ENCODE peak calls at places on chromosomes 4 and X, in eight cellular contexts. G is RWPE1; M is heart right ventricle; F is stimulated activated CD8-positive, alpha-beta memory T cell treated with anti-CD3 and anti-CD28 coated beads, Interleukin-15, amount 100 ng/mL, for 48 hours; C is ecto neural progenitor cell; K is activated effector memory CD4-positive, alpha-beta T cell treated with Interleukin-2 at 50 U/mL for 16 hours; V is GDM1; E is M059J. B is an unnamed sample.

GRCh38 chr4:147088141-147088540 is 142.5 kb upstream of the TTC29 start:
- DNase-seq in E (no peak), V (no peak), M (no peak), G (no peak), F (no peak), C (no peak), K (no peak), B (no peak)

GRCh38 chrX:18649498-18649951 is 22.4 kb downstream of the RS1 start:
- DNase-seq in F (no peak), M (no peak), G (no peak), E (no peak), C (no peak), V (no peak), K (no peak), B (no peak)

GRCh38 chrX:139192386-139192961 is 338.1 kb upstream of the F9 start:
- DNase-seq in F (no peak), G (no peak), K (no peak), V (no peak), C (no peak), M (no peak), E (peak), B (no peak)

GRCh38 chr4:108008721-108009120 is 19.0 kb downstream of the HADH start:
- DNase-seq in F (no peak), E (peak), M (no peak), G (peak), C (no peak), V (no peak), K (no peak), B (no peak)

GRCh38 chr4:152100378-152101201 is 339.8 kb upstream of the GATB start:
- DNase-seq in M (no peak), E (peak), K (peak), C (no peak), G (peak), V (no peak), F (peak), B (no peak)

GRCh38 chr4:89939464-89939863 is 44.8 kb downstream of the MMRN1 start:
- DNase-seq in M (no peak), F (no peak), C (no peak), V (no peak), G (no peak), E (no peak), K (no peak), B (no peak)

GRCh38 chr4:55297346-55297745 is 48.7 kb upstream of the SRD5A3 start:
- DNase-seq in G (peak), K (no peak), C (no peak), M (no peak), V (no peak), E (no peak), F (no peak), B (no peak)

GRCh38 chr4:100206850-100207249 is 16.6 kb upstream of the DDIT4L start:
- DNase-seq in F (no peak), E (no peak), C (no peak), M (no peak), K (no peak), V (no peak), G (no peak), B (no peak)

GRCh38 chrX:109390556-109390955 is 91.3 kb downstream of the GUCY2F start:
- DNase-seq in F (no peak), G (peak), C (no peak), M (no peak), V (no peak), K (no peak), E (no peak), B (no peak)

GRCh38 chrX:29687687-29688086 is 527.7 kb upstream of the MAGEB2 start:
- DNase-seq in G (peak), K (no peak), E (peak), V (no peak), C (no peak), M (no peak), F (no peak), B (no peak)

GRCh38 chr4:84535901-84536300 is 36.8 kb upstream of the NKX6-1 start:
- DNase-seq in K (no peak), C (no peak), M (no peak), E (no peak), G (no peak), F (no peak), V (no peak), B (no peak)

GRCh38 chrX:110394653-110395052 is 36.0 kb downstream of the RTL9 start:
- DNase-seq in M (no peak), K (no peak), G (peak), E (peak), C (no peak), V (no peak), F (no peak), B (no peak)

GRCh38 chr4:75172551-75172950 is 239.6 kb downstream of the PARM1 start:
- DNase-seq in K (no peak), E (no peak), F (no peak), C (no peak), M (no peak), G (no peak), V (no peak), B (no peak)

GRCh38 chr4:188941524-188942109 is 802.4 kb downstream of the TRIML1 start:
- DNase-seq in E (peak), F (no peak), M (no peak), C (no peak), V (no peak), G (peak), K (no peak), B (no peak)

GRCh38 chrX:33211356-33212254 is at the start of gene DMD:
- DNase-seq in E (no peak), G (peak), C (no peak), F (no peak), V (no peak), M (peak), K (no peak), B (no peak)

GRCh38 chr4:70874268-70875156 is 27.7 kb upstream of the MOB1B start:
- DNase-seq in M (no peak), G (no peak), K (no peak), C (no peak), F (no peak), V (no peak), E (no peak), B (no peak)

GRCh38 chr4:58188313-58188712 is 1078.1 kb upstream of the IGFBP7 start:
- DNase-seq in M (no peak), F (no peak), E (no peak), G (no peak), C (no peak), K (no peak), V (no peak), B (no peak)

GRCh38 chr4:113683143-113683542 is 78.4 kb downstream of the CAMK2D start:
- DNase-seq in F (peak), E (no peak), C (no peak), G (no peak), K (peak), M (no peak), V (no peak), B (no peak)

GRCh38 chr4:6011271-6011671 is 7.0 kb downstream of the C4orf50 start:
- DNase-seq in E (no peak), F (no peak), V (no peak), M (no peak), G (no peak), C (no peak), K (no peak), B (no peak)

GRCh38 chr4:46124773-46125172 is 919 bp upstream of the GABRG1 start:
- DNase-seq in K (no peak), C (peak), F (no peak), E (no peak), G (no peak), V (no peak), M (no peak), B (peak)

GRCh38 chr4:128768373-128768996 is 41.0 kb upstream of the JADE1 start:
- DNase-seq in G (no peak), M (no peak), V (no peak), E (peak), K (no peak), C (no peak), F (no peak), B (no peak)

GRCh38 chr4:138802499-138802898 is 213.1 kb upstream of the NOCT start:
- DNase-seq in M (no peak), K (no peak), C (no peak), G (no peak), V (no peak), E (no peak), F (no peak), B (no peak)

GRCh38 chrX:129634541-129634940 is 20.2 kb downstream of the APLN start:
- DNase-seq in V (no peak), K (no peak), G (no peak), M (no peak), E (peak), F (no peak), C (peak), B (peak)

GRCh38 chr4:15438939-15439524 is 11.2 kb downstream of the C1QTNF7 start:
- DNase-seq in G (no peak), V (no peak), K (no peak), F (no peak), E (peak), C (no peak), M (no peak), B (no peak)

GRCh38 chrX:47618923-47619485 is 653 bp downstream of the SYN1 start:
- DNase-seq in V (no peak), K (no peak), M (no peak), G (no peak), C (no peak), E (no peak), F (no peak), B (peak)

GRCh38 chrX:65871671-65872311 is 168.1 kb downstream of the VSIG4 start:
- DNase-seq in E (peak), F (no peak), M (no peak), V (peak), G (peak), K (no peak), C (peak), B (no peak)

GRCh38 chr4:66572949-66573348 is 902.7 kb upstream of the EPHA5 start:
- DNase-seq in C (no peak), G (peak), M (no peak), E (peak), V (no peak), K (no peak), F (no peak), B (no peak)

GRCh38 chr4:123662827-123663226 is 266.2 kb downstream of the SPRY1 start:
- DNase-seq in C (no peak), M (no peak), F (no peak), E (no peak), K (no peak), G (no peak), V (no peak), B (no peak)

GRCh38 chr4:149999485-150000074 is 78.7 kb upstream of the DCLK2 start:
- DNase-seq in F (no peak), V (peak), E (peak), G (peak), M (no peak), C (no peak), K (no peak), B (no peak)

GRCh38 chr4:72791054-72791453 is 222.0 kb upstream of the ADAMTS3 start:
- DNase-seq in M (no peak), V (no peak), F (no peak), E (no peak), G (no peak), K (no peak), C (no peak), B (no peak)

GRCh38 chr4:114277690-114278089 is 298.2 kb upstream of the ARSJ start:
- DNase-seq in K (no peak), M (no peak), F (no peak), C (no peak), E (peak), G (no peak), V (no peak), B (no peak)

GRCh38 chrX:56727531-56727930 is 1.5 kb upstream of the NBDY start:
- DNase-seq in F (no peak), C (no peak), E (no peak), G (no peak), K (no peak), M (no peak), V (no peak), B (no peak)

GRCh38 chr4:174217273-174218126 is 66.0 kb downstream of the FBXO8 start:
- DNase-seq in V (no peak), G (no peak), F (no peak), M (peak), C (no peak), E (peak), K (no peak), B (no peak)

GRCh38 chrX:109125304-109125703 is 356.6 kb downstream of the GUCY2F start:
- DNase-seq in F (no peak), K (no peak), V (no peak), E (no peak), M (no peak), C (no peak), G (no peak), B (no peak)

GRCh38 chr4:87835732-87836131 is 3.0 kb downstream of the MEPE start:
- DNase-seq in F (no peak), G (no peak), V (no peak), K (no peak), M (no peak), E (no peak), C (no peak), B (no peak)

GRCh38 chrX:45801554-45801953 is 600.9 kb upstream of the DIPK2B start:
- DNase-seq in F (no peak), G (no peak), C (no peak), E (peak), K (no peak), M (no peak), V (no peak), B (no peak)

GRCh38 chr4:74104145-74104544 is 5.2 kb upstream of the CXCL2 start:
- DNase-seq in E (no peak), G (no peak), M (no peak), C (no peak), V (no peak), F (no peak), K (no peak), B (no peak)

GRCh38 chrX:18809641-18810040 is 102.2 kb downstream of the PPEF1 start:
- DNase-seq in G (no peak), M (no peak), K (no peak), C (no peak), F (no peak), E (no peak), V (no peak), B (no peak)